ENCODE peak calls at places on chromosomes 16 and 17, in five cellular contexts. J is NCI-H1092; Z is stimulated activated CD8-positive, alpha-beta memory T cell treated with anti-CD3 and anti-CD28 coated beads, Interleukin-7, amount 100 ng/mL, for 1 hour; D is effector CD4-positive, alpha-beta T cell; V is stimulated activated CD4-positive, alpha-beta T cell treated with anti-CD3 and anti-CD28 coated beads, Interleukin-1b, Interleukin-23, amount 100 ng/mL, for 1 hour. B is an unnamed sample.
A peak's percentile ranks its signal among the peaks of the same experiment; 100 is the strongest.

GRCh38 chr16:21673469-21673868 is 9.7 kb downstream of the OTOA start:
- DNase-seq in J (no peak), Z (no peak), D (no peak), V (no peak), B (no peak)

GRCh38 chr17:63249256-63250006 is 196.7 kb downstream of the CYB561 start:
- DNase-seq in J (peak; percentile 43), Z (no peak), D (no peak), V (no peak), B (no peak)

GRCh38 chr16:11994187-11995119 is 17.9 kb downstream of the SNX29 start:
- DNase-seq in J (no peak), Z (no peak), D (no peak), V (no peak), B (no peak)

GRCh38 chr17:42908872-42909700 is 8.5 kb downstream of the G6PC1 start:
- DNase-seq in J (no peak), Z (no peak), D (no peak), V (no peak), B (no peak)

GRCh38 chr17:67360880-67361279 is 5.5 kb downstream of the PSMD12 start:
- DNase-seq in J (no peak), Z (no peak), D (no peak), V (no peak), B (no peak)

GRCh38 chr17:72681844-72682243 is 410.6 kb downstream of the SLC39A11 start:
- DNase-seq in J (no peak), Z (no peak), D (no peak), V (no peak), B (no peak)

GRCh38 chr17:58303981-58304734 is 23.4 kb upstream of the MPO start:
- DNase-seq in J (no peak), Z (no peak), D (peak; percentile 46), V (peak; percentile 39), B (no peak)

GRCh38 chr17:64084086-64084939 is 45.6 kb downstream of the ERN1 start:
- DNase-seq in J (no peak), Z (no peak), D (no peak), V (no peak), B (peak; percentile 86)

GRCh38 chr16:6827272-6827671 is 505.4 kb upstream of the RBFOX1 start:
- DNase-seq in J (no peak), Z (no peak), D (no peak), V (no peak), B (no peak)

GRCh38 chr16:4608704-4608980 is 6.0 kb downstream of the UBALD1 start:
- DNase-seq in J (no peak), Z (no peak), D (no peak), V (no peak), B (no peak)